ENCODE peak calls at places on chromosomes 4 and X, in four cellular contexts. T is NCI-H1105 treated with DMSO at 0.1 percent for 48 hours, O is T-cell, G is T follicular helper cell. W is an unnamed sample.

GRCh38 chr4:175787948-175788347 is 24.1 kb downstream of the GPM6A start:
- DNase-seq in T (no peak), O (no peak), G (no peak), W (no peak)

GRCh38 chr4:118738090-118738489 is 52.9 kb downstream of the METTL14 start:
- DNase-seq in T (no peak), O (no peak), G (no peak), W (no peak)

GRCh38 chr4:157185363-157185762 is 35.2 kb upstream of the GRIA2 start:
- DNase-seq in T (no peak), O (no peak), G (no peak), W (no peak)

GRCh38 chr4:184807797-184808718 is 17.7 kb downstream of the ACSL1 start:
- DNase-seq in T (peak; percentile 16), O (no peak), G (no peak), W (no peak)

GRCh38 chr4:139368990-139369389 is 66.7 kb upstream of the NDUFC1 start:
- DNase-seq in T (no peak), O (no peak), G (no peak), W (no peak)

GRCh38 chrX:124406294-124407013 is 60.1 kb downstream of the SH2D1A start:
- DNase-seq in T (peak; percentile 28), O (peak; percentile 31), G (peak; percentile 29), W (peak; percentile 4)

GRCh38 chr4:146165840-146166239 is 9.7 kb upstream of the LSM6 start:
- DNase-seq in T (no peak), O (no peak), G (no peak), W (no peak)

GRCh38 chrX:12372111-12372510 is 233.8 kb downstream of the FRMPD4 start:
- DNase-seq in T (no peak), O (no peak), G (no peak), W (no peak)

GRCh38 chr4:168694669-168695068 is 197.8 kb downstream of the PALLD start:
- DNase-seq in T (no peak), O (no peak), G (no peak), W (no peak)

GRCh38 chr4:96698891-96699290 is 859.0 kb downstream of the PDHA2 start:
- DNase-seq in T (no peak), O (no peak), G (no peak), W (no peak)

GRCh38 chrX:13283968-13284914 is 35.6 kb downstream of the ATXN3L start:
- DNase-seq in T (peak; percentile 1), O (no peak), G (no peak), W (no peak)

GRCh38 chrX:154890990-154891639 is 5.0 kb downstream of the F8A1 start:
- DNase-seq in T (peak; percentile 72), O (no peak), G (no peak), W (no peak)

GRCh38 chr4:1502501-1502886 is 96.3 kb upstream of the NKX1-1 start:
- DNase-seq in T (no peak), O (no peak), G (no peak), W (no peak)

GRCh38 chr4:111954546-111954945 is 190.7 kb upstream of the FAM241A start:
- DNase-seq in T (no peak), O (no peak), G (no peak), W (no peak)

GRCh38 chr4:70426789-70427188 is 29.0 kb downstream of the OPRPN start:
- DNase-seq in T (no peak), O (no peak), G (no peak), W (no peak)

GRCh38 chr4:9870165-9870564 is 88.7 kb downstream of the DRD5 start:
- DNase-seq in T (no peak), O (no peak), G (no peak), W (no peak)

GRCh38 chrX:41491267-41492004 is 44.3 kb downstream of the NYX start:
- DNase-seq in T (no peak), O (no peak), G (no peak), W (no peak)

GRCh38 chrX:93354651-93355050 is 318.7 kb downstream of the NAP1L3 start:
- DNase-seq in T (no peak), O (no peak), G (no peak), W (no peak)

GRCh38 chr4:83378426-83378825 is 43.8 kb upstream of the HPSE start:
- DNase-seq in T (no peak), O (no peak), G (no peak), W (no peak)

GRCh38 chr4:40200881-40201797 is 4.3 kb downstream of the RHOH start:
- DNase-seq in T (no peak), O (no peak), G (no peak), W (no peak)

GRCh38 chr4:101290651-101291050 is 56.7 kb downstream of the PPP3CA start:
- DNase-seq in T (no peak), O (no peak), G (no peak), W (no peak)

GRCh38 chr4:59655996-59656395 is 1544.1 kb upstream of the ADGRL3 start:
- DNase-seq in T (no peak), O (no peak), G (no peak), W (no peak)

GRCh38 chr4:176187610-176188009 is 7.8 kb downstream of the SPATA4 start:
- DNase-seq in T (no peak), O (no peak), G (no peak), W (no peak)

GRCh38 chr4:41319553-41319952 is 62.8 kb downstream of the UCHL1 start:
- DNase-seq in T (no peak), O (no peak), G (no peak), W (no peak)